ENCODE peak calls at places on chromosome 12, in four cellular contexts. S is neuronal stem cell, K is hepatocyte, P is AG04450. B is an unnamed sample.
A peak's percentile ranks its signal among the peaks of the same experiment; 100 is the strongest.

GRCh38 chr12:118402251-118402650 is 25.9 kb downstream of the SUDS3 start:
- DNase-seq in K (no peak), P (peak; percentile 60), S (no peak), B (no peak)

GRCh38 chr12:11015775-11016430 is 6.5 kb downstream of the TAS2R19 start:
- DNase-seq in P (no peak), S (no peak), K (peak; percentile 49), B (no peak)

GRCh38 chr12:99915251-99916082 is 69.3 kb downstream of the ANKS1B start:
- DNase-seq in P (no peak), K (no peak), S (no peak), B (no peak)

GRCh38 chr12:27052176-27052575 is 29.8 kb downstream of the MED21 start:
- DNase-seq in K (no peak), S (no peak), P (no peak), B (no peak)

GRCh38 chr12:123139926-123140674 is 10.8 kb downstream of the PITPNM2 start:
- DNase-seq in P (no peak), K (peak; percentile 73), S (no peak), B (peak; percentile 89)

GRCh38 chr12:91921555-91921954 is 224.1 kb downstream of the BTG1 start:
- DNase-seq in K (no peak), P (no peak), S (no peak), B (no peak)

GRCh38 chr12:53798575-53798974 is 46.8 kb upstream of the CISTR start:
- DNase-seq in S (no peak), P (no peak), K (no peak), B (no peak)

GRCh38 chr12:103529306-103529705 is 33.5 kb upstream of the C12orf42 start:
- DNase-seq in S (no peak), P (no peak), K (no peak), B (peak; percentile 52)

GRCh38 chr12:108180255-108181094 is 51.4 kb downstream of the WSCD2 start:
- DNase-seq in K (no peak), S (no peak), P (no peak), B (no peak)

GRCh38 chr12:106845910-106846309 is 71.4 kb downstream of the RIC8B start:
- DNase-seq in S (no peak), K (no peak), P (no peak), B (no peak)

GRCh38 chr12:100564090-100564489 is 9.4 kb upstream of the GAS2L3 start:
- DNase-seq in K (no peak), S (peak; percentile 11), P (no peak), B (no peak)

GRCh38 chr12:114400395-114400794 is 5.5 kb downstream of the TBX5 start:
- DNase-seq in P (no peak), K (no peak), S (peak; percentile 37), B (no peak)

GRCh38 chr12:102197789-102198188 is at the start of gene PMCH:
- DNase-seq in S (no peak), K (no peak), P (peak; percentile 21), B (no peak)

GRCh38 chr12:95429172-95429510 is 44.8 kb upstream of the METAP2 start:
- DNase-seq in S (no peak), K (peak; percentile 11), P (no peak), B (no peak)

GRCh38 chr12:69657376-69658137 is 41.5 kb downstream of the BEST3 start:
- DNase-seq in K (no peak), S (no peak), P (no peak), B (no peak)

GRCh38 chr12:123089631-123090353 is 61.1 kb downstream of the PITPNM2 start:
- DNase-seq in P (peak; percentile 89), S (no peak), K (peak; percentile 55), B (no peak)

GRCh38 chr12:31951008-31951407 is 8.2 kb upstream of the RESF1 start:
- DNase-seq in S (no peak), K (no peak), P (no peak), B (peak; percentile 37)
- H3K9me3 ChIP-seq in S (no peaks in the 10 kb centered on the region), K (peaks cover 9% of the 10 kb centered on the region), P (no peaks in the 10 kb centered on the region), B (peaks cover 9% of the 10 kb centered on the region)

GRCh38 chr12:14402697-14403096 is 37.2 kb downstream of the ATF7IP start:
- DNase-seq in K (no peak), P (no peak), S (no peak), B (no peak)
- H3K9me3 ChIP-seq in K (no peaks in the 10 kb centered on the region), P (no peaks in the 10 kb centered on the region), S (peaks cover 2% of the 10 kb centered on the region), B (peaks cover 3% of the 10 kb centered on the region)

DNA sequence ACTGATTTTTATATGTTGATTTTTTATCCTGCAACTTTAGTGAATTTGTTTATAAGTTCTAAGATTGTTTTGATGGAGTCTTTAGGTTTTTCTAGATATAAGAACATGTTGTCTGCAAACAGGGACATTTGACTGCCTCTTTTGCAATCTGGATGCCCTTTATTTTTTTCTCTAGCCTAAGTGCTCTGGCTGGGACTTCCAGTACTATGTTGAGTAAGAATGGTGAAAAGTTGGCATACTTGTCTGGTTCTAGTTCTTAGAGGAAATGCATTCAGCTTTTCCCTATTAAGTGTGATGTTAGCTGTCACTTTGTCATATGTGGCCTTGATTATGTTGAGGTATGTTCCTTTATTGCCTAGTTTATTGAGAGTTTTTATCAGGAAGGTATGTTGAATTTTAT is 68.1 kb downstream of the ERC1 start:
- DNase-seq in P (no peak), S (no peak), K (no peak), B (no peak)
- H3K9me3 ChIP-seq in P (peaks cover 12% of the 10 kb centered on the region), S (no peaks in the 10 kb centered on the region), K (peaks cover 14% of the 10 kb centered on the region), B (peaks cover 10% of the 10 kb centered on the region)

DNA sequence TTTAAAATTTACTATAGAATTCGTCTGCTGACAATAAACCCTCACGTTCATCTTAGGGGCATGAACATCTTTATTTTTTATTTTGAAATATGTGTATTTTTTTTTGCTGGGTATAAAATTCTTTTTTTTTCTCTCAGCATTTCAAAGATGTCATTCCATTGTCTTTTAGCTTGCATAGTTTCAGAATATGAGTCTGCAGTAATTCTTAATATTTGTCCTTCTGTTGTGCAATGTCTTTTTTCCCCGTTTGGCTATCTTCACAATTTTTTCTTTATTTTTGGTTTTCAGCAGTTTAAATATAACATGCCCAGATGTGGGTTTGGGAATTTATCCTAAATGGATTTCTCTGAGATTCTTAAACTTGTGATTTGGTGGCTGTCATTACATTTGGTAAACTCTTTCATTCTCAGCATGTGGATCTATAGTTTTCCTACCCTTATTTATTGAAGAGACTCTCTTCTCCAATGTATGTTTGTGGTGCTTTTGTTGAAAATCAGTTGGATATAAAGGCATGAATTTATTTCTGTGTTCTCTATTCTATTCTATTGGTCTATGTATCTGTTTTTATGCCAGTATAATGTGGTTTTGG is 37.8 kb upstream of the PLBD1 start:
- DNase-seq in S (no peak), K (no peak), P (no peak), B (no peak)
- H3K9me3 ChIP-seq in S (no peaks in the 10 kb centered on the region), K (peaks cover 14% of the 10 kb centered on the region), P (no peaks in the 10 kb centered on the region), B (peaks cover 7% of the 10 kb centered on the region)

DNA sequence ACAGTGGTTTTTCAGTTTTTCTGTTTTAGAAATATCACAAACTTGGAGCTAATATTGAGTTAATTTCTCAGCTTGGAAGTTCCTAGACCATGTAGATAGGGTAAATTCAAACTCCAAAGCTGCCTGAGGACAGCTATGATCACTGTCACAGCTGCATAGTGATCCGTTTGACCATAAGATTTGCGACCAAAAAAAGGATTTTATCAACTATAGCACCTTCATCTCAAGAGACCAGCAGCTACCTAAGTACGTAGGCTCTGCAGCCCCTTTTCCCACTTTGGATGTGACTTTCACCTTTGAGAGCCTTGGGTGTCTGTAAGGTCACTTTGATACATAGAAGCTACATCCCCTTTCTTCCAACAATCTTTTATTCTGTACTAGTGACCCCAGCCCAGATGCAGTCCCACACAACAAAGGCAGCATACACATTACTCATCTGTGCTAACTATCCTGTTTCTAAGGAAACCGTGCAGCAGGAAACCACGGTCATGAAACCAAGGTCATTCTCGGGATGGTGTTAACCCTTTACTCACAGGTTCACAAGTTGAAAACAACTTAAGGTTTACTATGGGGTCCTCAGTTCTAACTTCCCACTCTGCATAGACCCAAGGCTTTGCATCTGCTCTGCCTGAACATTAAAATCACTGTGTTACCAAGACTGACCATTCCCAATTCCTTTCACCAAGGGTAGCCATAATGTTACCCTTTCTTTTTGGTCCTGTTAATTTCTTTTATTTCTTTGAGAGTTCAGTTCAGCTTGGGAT is 75.4 kb downstream of the IFT81 start:
- DNase-seq in P (no peak), K (peak; percentile 33), S (no peak), B (no peak)
- H3K9me3 ChIP-seq in P (no peaks in the 10 kb centered on the region), K (no peaks in the 10 kb centered on the region), S (no peaks in the 10 kb centered on the region), B (no peaks in the 10 kb centered on the region)

DNA sequence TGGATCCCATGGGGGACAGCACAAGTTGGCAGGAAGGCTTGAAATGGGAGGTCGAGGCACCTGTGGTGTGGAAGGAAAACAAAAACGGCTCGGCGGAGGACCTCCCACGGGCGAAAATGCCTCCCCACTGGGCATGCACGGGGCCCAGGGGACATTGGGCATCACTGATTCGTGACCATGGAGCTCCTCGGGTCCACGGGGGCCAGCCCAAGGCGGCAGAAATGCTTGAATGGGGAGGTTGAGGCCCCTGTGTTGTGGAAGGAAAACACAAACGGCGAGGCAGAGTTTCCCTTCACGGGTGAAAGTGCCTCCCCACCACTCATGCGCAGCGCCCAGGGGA is 376.0 kb downstream of the ALG10 start:
- DNase-seq in K (peak; percentile 2), S (no peak), P (no peak), B (peak; percentile 1)
- H3K9me3 ChIP-seq in K (no peaks in the 10 kb centered on the region), S (peaks cover 92% of the 10 kb centered on the region), P (peaks cover 100% of the 10 kb centered on the region), B (no peaks in the 10 kb centered on the region)

DNA sequence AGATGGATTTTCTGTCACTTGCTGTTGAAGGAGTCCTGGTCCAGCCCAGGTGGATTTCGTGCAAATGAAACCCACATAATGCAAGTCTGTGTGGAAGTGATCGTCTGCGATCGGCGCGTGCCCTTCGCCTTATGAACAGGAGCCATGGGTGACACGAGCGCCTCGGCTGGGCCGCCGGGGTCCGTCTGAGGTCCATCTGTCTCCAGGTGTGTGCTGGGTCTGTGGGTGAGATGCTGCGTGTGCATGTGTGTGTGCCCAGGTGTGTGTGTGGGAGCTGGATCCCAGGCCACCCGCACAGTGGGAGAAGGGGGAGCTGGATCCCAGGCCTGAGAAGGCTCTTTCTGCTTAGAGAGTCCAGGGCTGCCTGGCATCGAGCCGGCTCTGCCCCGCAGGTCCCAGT is 53.8 kb downstream of the GALNT9 start:
- DNase-seq in P (no peak), S (no peak), K (no peak), B (no peak)
- H3K9me3 ChIP-seq in P (peaks cover 14% of the 10 kb centered on the region), S (no peaks in the 10 kb centered on the region), K (no peaks in the 10 kb centered on the region), B (no peaks in the 10 kb centered on the region)

B was measured in WERI-Rb-1.